ENCODE peak calls at places on chromosome 16, in eight cellular contexts. O is neural crest cell, I is lower lobe of right lung, A is COR-L47, V is neural progenitor cell, E is OCI-LY7, J is left kidney, T is NCI-H1105 treated with DMSO at 0.1 percent for 48 hours. X is an unnamed sample.

GRCh38 chr16:17380613-17381012 is 90.1 kb downstream of the XYLT1 start:
- DNase-seq in T (no peak), J (no peak), O (no peak), A (no peak), I (no peak), V (no peak), E (no peak), X (no peak)

GRCh38 chr16:83928341-83929055 is 24.5 kb upstream of the OSGIN1 start:
- DNase-seq in T (no peak), A (no peak), E (no peak), V (no peak), I (no peak), J (no peak), O (no peak), X (no peak)

GRCh38 chr16:48526058-48526957 is 83.7 kb downstream of the N4BP1 start:
- DNase-seq in E (peak), V (peak), J (peak), T (peak), A (peak), I (no peak), O (no peak), X (no peak)

GRCh38 chr16:24721830-24722238 is 7.6 kb upstream of the TNRC6A start:
- DNase-seq in V (no peak), I (no peak), O (no peak), T (no peak), J (no peak), E (no peak), A (no peak), X (no peak)

GRCh38 chr16:22728167-22728836 is 85.7 kb upstream of the HS3ST2 start:
- DNase-seq in T (no peak), I (no peak), E (no peak), A (no peak), J (peak), O (no peak), V (no peak), X (no peak)

GRCh38 chr16:13798211-13798610 is 121.7 kb upstream of the ERCC4 start:
- DNase-seq in O (no peak), I (no peak), V (no peak), E (no peak), J (no peak), A (no peak), T (no peak), X (no peak)

GRCh38 chr16:56938664-56939513 is 6.9 kb downstream of the HERPUD1 start:
- DNase-seq in A (no peak), T (peak), V (no peak), O (no peak), J (no peak), E (no peak), I (no peak), X (no peak)

GRCh38 chr16:89841275-89841674 is 13.0 kb downstream of the SPIRE2 start:
- DNase-seq in I (no peak), V (no peak), T (no peak), E (peak), O (no peak), J (no peak), A (no peak), X (no peak)

GRCh38 chr16:11474617-11475291 is 112.0 kb downstream of the LITAF start:
- DNase-seq in E (no peak), J (no peak), A (no peak), I (no peak), T (no peak), V (peak), O (no peak), X (no peak)

GRCh38 chr16:84144301-84144858 is 597 bp downstream of the HSDL1 start:
- DNase-seq in T (no peak), V (peak), J (peak), A (peak), I (peak), O (peak), E (peak), X (no peak)

GRCh38 chr16:1492923-1493745 is at the start of gene TELO2:
- DNase-seq in O (peak), A (peak), I (peak), T (peak), V (peak), J (peak), E (peak), X (peak)

GRCh38 chr16:53081032-53081424 is 26.2 kb downstream of the CHD9 start:
- DNase-seq in I (no peak), T (no peak), E (no peak), V (no peak), A (no peak), J (no peak), O (no peak), X (no peak)

GRCh38 chr16:4376126-4376819 is 4.6 kb downstream of the VASN start:
- DNase-seq in A (no peak), O (no peak), J (peak), I (peak), V (peak), T (no peak), E (no peak), X (peak)

GRCh38 chr16:85206472-85207356 is 94.4 kb upstream of the CIBAR2 start:
- DNase-seq in O (no peak), I (peak), E (no peak), J (peak), A (peak), V (peak), T (peak), X (peak)

GRCh38 chr16:84406006-84406963 is 37.9 kb downstream of the ATP2C2 start:
- DNase-seq in I (no peak), O (no peak), V (peak), T (no peak), J (no peak), A (no peak), E (no peak), X (peak)

GRCh38 chr16:21277927-21278706 is at the start of gene CRYM:
- DNase-seq in T (peak), I (peak), A (no peak), V (peak), O (peak), J (peak), E (peak), X (no peak)

GRCh38 chr16:11080327-11080967 is 136.1 kb downstream of the CLEC16A start:
- DNase-seq in V (no peak), T (no peak), A (no peak), O (no peak), I (no peak), J (no peak), E (no peak), X (no peak)

GRCh38 chr16:1413684-1414531 is 596 bp downstream of the UNKL start:
- DNase-seq in O (peak), J (peak), A (peak), T (peak), E (peak), V (peak), I (peak), X (no peak)

GRCh38 chr16:25109643-25110042 is 1.9 kb upstream of the LCMT1 start:
- DNase-seq in O (no peak), E (no peak), J (peak), T (no peak), I (no peak), A (no peak), V (no peak), X (no peak)

GRCh38 chr16:88681709-88682451 is 4.4 kb downstream of the SNAI3 start:
- DNase-seq in E (peak), J (peak), T (no peak), I (peak), V (no peak), A (no peak), O (no peak), X (no peak)

GRCh38 chr16:30721167-30721566 is 22.2 kb downstream of the SRCAP start:
- DNase-seq in T (no peak), E (no peak), I (no peak), A (no peak), V (no peak), J (no peak), O (no peak), X (no peak)

GRCh38 chr16:71669926-71670536 is 44.0 kb downstream of the MARVELD3 start:
- DNase-seq in I (no peak), T (no peak), A (no peak), O (no peak), J (peak), V (no peak), E (no peak), X (no peak)

GRCh38 chr16:80372341-80372740 is 168.5 kb upstream of the DYNLRB2 start:
- DNase-seq in V (peak), E (no peak), T (no peak), J (peak), I (no peak), O (no peak), A (no peak), X (no peak)

GRCh38 chr16:82999711-83000110 is 372.9 kb downstream of the CDH13 start:
- DNase-seq in J (no peak), E (no peak), V (no peak), I (no peak), O (no peak), A (no peak), T (no peak), X (no peak)

GRCh38 chr16:77680496-77680895 is 41.8 kb upstream of the NUDT7 start:
- DNase-seq in A (no peak), T (no peak), I (no peak), V (no peak), J (no peak), E (no peak), O (no peak), X (no peak)

GRCh38 chr16:9160551-9160911 is 69.1 kb downstream of the HAPSTR1 start:
- DNase-seq in O (no peak), J (no peak), V (no peak), E (no peak), I (peak), A (no peak), T (no peak), X (no peak)

GRCh38 chr16:31093132-31093703 is 1.4 kb downstream of the VKORC1 start:
- DNase-seq in A (peak), O (no peak), J (peak), I (no peak), E (peak), T (peak), V (peak), X (no peak)

GRCh38 chr16:62033065-62033464 is 3.2 kb downstream of the CDH8 start:
- DNase-seq in O (no peak), V (peak), I (no peak), T (no peak), A (no peak), J (no peak), E (no peak), X (no peak)

GRCh38 chr16:50505714-50506542 is 42.3 kb upstream of the NKD1 start:
- DNase-seq in O (peak), J (peak), V (peak), I (no peak), T (peak), E (no peak), A (no peak), X (no peak)

GRCh38 chr16:50744911-50745310 is 3.0 kb downstream of the CYLD start:
- DNase-seq in O (no peak), T (no peak), E (no peak), I (no peak), A (no peak), V (no peak), J (no peak), X (no peak)

GRCh38 chr16:2361129-2361528 is 20.6 kb upstream of the ABCA3 start:
- DNase-seq in T (no peak), E (no peak), O (no peak), A (no peak), J (no peak), I (no peak), V (no peak), X (no peak)

GRCh38 chr16:87956169-87956770 is 5.0 kb downstream of the BANP start:
- DNase-seq in O (peak), J (peak), V (peak), E (peak), A (no peak), T (no peak), I (peak), X (no peak)

GRCh38 chr16:86383488-86384262 is 126.7 kb upstream of the FOXF1 start:
- DNase-seq in E (no peak), T (no peak), A (no peak), J (no peak), I (no peak), O (no peak), V (no peak), X (no peak)

GRCh38 chr16:25713785-25714570 is 22.2 kb downstream of the HS3ST4 start:
- DNase-seq in T (no peak), A (no peak), J (no peak), V (no peak), O (no peak), I (no peak), E (no peak), X (no peak)

GRCh38 chr16:84884311-84885023 is 64.7 kb downstream of the CRISPLD2 start:
- DNase-seq in V (peak), J (peak), A (no peak), T (no peak), O (no peak), E (no peak), I (no peak), X (peak)

GRCh38 chr16:11155284-11155806 is 100.7 kb downstream of the SOCS1 start:
- DNase-seq in O (no peak), V (no peak), A (no peak), J (no peak), T (no peak), I (no peak), E (no peak), X (no peak)

GRCh38 chr16:10760863-10761262 is 17.2 kb downstream of the NUBP1 start:
- DNase-seq in T (no peak), I (no peak), E (no peak), J (no peak), V (no peak), O (no peak), A (no peak), X (no peak)